ENCODE peak calls at places on chromosomes 2 and 18, in nine cellular contexts. C is NCI-H1092 treated with DMSO at 0.1 percent for 48 hours, L is GM20000, H is posterior cingulate gyrus, M is GM04503, D is T-helper 2 cell, R is fibroblast of lung, B is activated T-cell treated with anti-CD3 and anti-CD28 coated beads for 1 hour, Y is dermis microvascular lymphatic vessel endothelial cell. S is an unnamed sample.
A peak's percentile ranks its signal among the peaks of the same experiment; 100 is the strongest.

GRCh38 chr2:197309369-197310231 is 980 bp downstream of the ANKRD44 start:
- DNase-seq in C (peak; percentile 19), L (peak; percentile 60), H (peak; percentile 16), M (no peak), D (peak; percentile 75), R (no peak), B (no peak), Y (no peak), S (no peak)

GRCh38 chr2:173075781-173076556 is at the start of gene MAP3K20:
- DNase-seq in C (peak; percentile 51), L (peak; percentile 83), H (peak; percentile 62), M (no peak), D (peak; percentile 76), R (peak; percentile 73), B (peak; percentile 2), Y (peak; percentile 43), S (no peak)

GRCh38 chr2:53969285-53970094 is 1.3 kb downstream of the PSME4 start:
- DNase-seq in C (peak; percentile 4), L (peak; percentile 47), H (no peak), M (no peak), D (peak; percentile 73), R (peak; percentile 77), B (no peak), Y (peak; percentile 67), S (no peak)

GRCh38 chr2:96393989-96394761 is 58.6 kb downstream of the NCAPH start:
- DNase-seq in C (no peak), L (no peak), H (peak; percentile 32), M (no peak), D (no peak), R (no peak), B (no peak), Y (no peak), S (no peak)

GRCh38 chr18:80179857-80180558 is 67.3 kb downstream of the PARD6G start:
- DNase-seq in C (no peak), L (no peak), H (no peak), M (no peak), D (no peak), R (no peak), B (no peak), Y (no peak), S (no peak)

GRCh38 chr2:12674644-12675328 is 42.0 kb upstream of the TRIB2 start:
- DNase-seq in C (no peak), L (no peak), H (no peak), M (no peak), D (no peak), R (no peak), B (no peak), Y (no peak), S (no peak)

GRCh38 chr2:84874381-84875212 is 6.3 kb downstream of the TRABD2A start:
- DNase-seq in C (no peak), L (no peak), H (no peak), M (no peak), D (no peak), R (peak; percentile 32), B (no peak), Y (no peak), S (no peak)

GRCh38 chr2:197273485-197273884 is 37.1 kb downstream of the ANKRD44 start:
- DNase-seq in C (peak; percentile 91), L (no peak), H (no peak), M (no peak), D (no peak), R (peak; percentile 26), B (no peak), Y (no peak), S (no peak)

GRCh38 chr2:235672720-235673119 is 178.9 kb downstream of the AGAP1 start:
- DNase-seq in C (no peak), L (no peak), H (no peak), M (no peak), D (no peak), R (no peak), B (no peak), Y (no peak), S (no peak)

GRCh38 chr18:77131100-77131651 is 1.4 kb downstream of the MBP start:
- DNase-seq in C (no peak), L (peak; percentile 57), H (no peak), M (no peak), D (peak; percentile 77), R (peak; percentile 26), B (no peak), Y (no peak), S (no peak)

GRCh38 chr2:69033427-69034095 is 20.6 kb downstream of the ANTXR1 start:
- DNase-seq in C (no peak), L (no peak), H (no peak), M (no peak), D (no peak), R (peak; percentile 70), B (no peak), Y (no peak), S (no peak)

GRCh38 chr2:68653538-68653982 is 10.2 kb downstream of the PROKR1 start:
- DNase-seq in C (no peak), L (peak; percentile 59), H (no peak), M (no peak), D (peak; percentile 89), R (peak; percentile 90), B (no peak), Y (peak; percentile 1), S (no peak)

GRCh38 chr18:10499230-10499629 is 26.6 kb upstream of the NAPG start:
- DNase-seq in C (no peak), L (no peak), H (no peak), M (no peak), D (peak; percentile 44), R (no peak), B (no peak), Y (no peak), S (no peak)

GRCh38 chr2:26018184-26018716 is 15.6 kb upstream of the RAB10 start:
- DNase-seq in C (peak; percentile 5), L (no peak), H (peak; percentile 66), M (no peak), D (peak; percentile 49), R (peak; percentile 89), B (no peak), Y (no peak), S (peak; percentile 36)

GRCh38 chr2:139271149-139271548 is 491.0 kb upstream of the NXPH2 start:
- DNase-seq in C (no peak), L (no peak), H (no peak), M (no peak), D (no peak), R (no peak), B (no peak), Y (no peak), S (no peak)

GRCh38 chr18:12960395-12960794 is 12.6 kb downstream of the SEH1L start:
- DNase-seq in C (no peak), L (no peak), H (no peak), M (no peak), D (no peak), R (no peak), B (no peak), Y (no peak), S (no peak)

GRCh38 chr18:3224223-3224622 is 4.5 kb upstream of the MYOM1 start:
- DNase-seq in C (no peak), L (no peak), H (no peak), M (no peak), D (no peak), R (no peak), B (no peak), Y (no peak), S (no peak)

GRCh38 chr2:222960126-222960525 is 91.9 kb upstream of the KCNE4 start:
- DNase-seq in C (no peak), L (peak; percentile 16), H (no peak), M (no peak), D (no peak), R (peak; percentile 75), B (no peak), Y (no peak), S (no peak)

GRCh38 chr2:239910404-239910803 is 114.7 kb downstream of the NDUFA10 start:
- DNase-seq in C (no peak), L (no peak), H (no peak), M (no peak), D (no peak), R (no peak), B (no peak), Y (no peak), S (no peak)

GRCh38 chr18:58601468-58602266 is 27.2 kb downstream of the ALPK2 start:
- DNase-seq in C (no peak), L (no peak), H (no peak), M (no peak), D (no peak), R (no peak), B (no peak), Y (no peak), S (no peak)

GRCh38 chr2:26506279-26506678 is 28.4 kb upstream of the OTOF start:
- DNase-seq in C (no peak), L (no peak), H (no peak), M (no peak), D (no peak), R (no peak), B (no peak), Y (no peak), S (no peak)

GRCh38 chr2:169393068-169393590 is 30.8 kb upstream of the LRP2 start:
- DNase-seq in C (no peak), L (peak; percentile 21), H (no peak), M (no peak), D (no peak), R (no peak), B (no peak), Y (no peak), S (no peak)

S was measured in BJ.